ENCODE peak calls at places on chromosome 22, in nine cellular contexts. P, X, E, H, A, D, S, W and M are unnamed samples.

GRCh38 chr22:20777420-20778177 is 3.7 kb downstream of the SERPIND1 start:
- DNase-seq in W (peak; percentile 79), S (no peak), X (no peak), P (no peak), H (peak; percentile 85), A (peak; percentile 95), D (peak; percentile 85), E (no peak), M (no peak)

GRCh38 chr22:24466831-24467249 is 28.3 kb upstream of the UPB1 start:
- DNase-seq in X (no peak), A (no peak), P (peak; percentile 48), S (no peak), W (no peak), D (peak; percentile 17), E (peak; percentile 36), H (no peak), M (no peak)

GRCh38 chr22:39517470-39517869 is 2.9 kb upstream of the ATF4 start:
- DNase-seq in P (no peak), D (no peak), A (no peak), X (no peak), W (no peak), H (no peak), E (no peak), S (no peak), M (no peak)

GRCh38 chr22:31104869-31105268 is 2.5 kb downstream of the SELENOM start:
- DNase-seq in H (no peak), E (peak; percentile 37), D (no peak), A (peak; percentile 27), W (no peak), P (peak; percentile 15), X (no peak), S (no peak), M (no peak)

GRCh38 chr22:19448739-19449421 is 1.4 kb upstream of the C22orf39 start:
- DNase-seq in X (no peak), S (no peak), D (no peak), H (no peak), A (no peak), E (no peak), P (no peak), W (no peak), M (no peak)

GRCh38 chr22:45512363-45512762 is 9.7 kb downstream of the FBLN1 start:
- DNase-seq in D (no peak), W (no peak), E (no peak), S (no peak), H (no peak), P (no peak), X (no peak), A (no peak), M (no peak)

GRCh38 chr22:32627091-32627490 is 152.5 kb downstream of the FBXO7 start:
- DNase-seq in D (no peak), P (peak; percentile 49), W (no peak), H (no peak), A (no peak), E (no peak), X (no peak), S (no peak), M (no peak)

GRCh38 chr22:47192651-47193437 is 430.4 kb downstream of the TBC1D22A start:
- DNase-seq in W (no peak), A (no peak), D (peak; percentile 74), P (no peak), S (no peak), X (no peak), E (no peak), H (no peak), M (no peak)

GRCh38 chr22:25402501-25403283 is 161.8 kb upstream of the GRK3 start:
- DNase-seq in X (no peak), P (peak; percentile 73), A (peak; percentile 18), E (peak; percentile 52), S (no peak), H (no peak), W (no peak), D (no peak), M (no peak)

DNA sequence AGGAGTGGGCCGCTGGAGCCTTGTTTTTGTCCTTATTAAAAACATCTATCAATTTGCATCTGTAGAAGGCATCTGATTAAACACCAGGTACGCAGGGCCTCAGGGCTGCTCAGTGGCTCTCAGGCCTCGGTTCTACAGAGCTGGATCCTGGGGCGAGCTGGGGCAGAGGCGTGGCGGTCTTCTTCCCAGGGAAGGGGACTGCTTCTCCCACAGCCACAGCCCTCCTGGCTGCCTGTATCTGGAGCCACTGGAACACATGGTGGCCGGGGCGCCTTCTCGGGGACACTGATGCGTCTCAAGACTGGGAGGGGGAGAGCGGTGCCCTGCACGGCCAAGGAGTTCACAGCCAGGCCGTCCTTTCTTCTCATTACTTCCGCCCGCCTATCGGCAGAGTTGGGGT is 1178.2 kb downstream of the BRD1 start:
- DNase-seq in A (no peak), W (no peak), P (no peak), H (no peak), E (no peak), D (no peak), X (no peak), S (no peak), M (no peak)
- H3K9me3 ChIP-seq in A (peaks cover 3% of the 10 kb centered on the region), W (peaks cover 31% of the 10 kb centered on the region), P (no peaks in the 10 kb centered on the region), H (no peaks in the 10 kb centered on the region), E (no peaks in the 10 kb centered on the region), D (no peaks in the 10 kb centered on the region), X (no peaks in the 10 kb centered on the region), S (no peaks in the 10 kb centered on the region), M (no peaks in the 10 kb centered on the region)

GRCh38 chr22:50215297-50216049 is 14.7 kb downstream of the SELENOO start:
- DNase-seq in P (no peak), H (no peak), E (peak; percentile 64), D (no peak), W (no peak), S (no peak), A (no peak), X (no peak), M (no peak)

GRCh38 chr22:50216684-50217520 is 16.1 kb downstream of the SELENOO start:
- DNase-seq in S (no peak), P (no peak), H (no peak), X (no peak), W (no peak), E (peak; percentile 43), D (no peak), A (no peak), M (no peak)

GRCh38 chr22:50218153-50218995 is 17.6 kb downstream of the SELENOO start:
- DNase-seq in P (no peak), S (no peak), E (no peak), D (no peak), X (no peak), H (no peak), W (no peak), A (no peak), M (no peak)

GRCh38 chr22:50217543-50218152 is 16.8 kb downstream of the SELENOO start:
- DNase-seq in D (no peak), A (no peak), E (no peak), X (no peak), S (no peak), H (no peak), P (no peak), W (no peak), M (no peak)

DNA sequence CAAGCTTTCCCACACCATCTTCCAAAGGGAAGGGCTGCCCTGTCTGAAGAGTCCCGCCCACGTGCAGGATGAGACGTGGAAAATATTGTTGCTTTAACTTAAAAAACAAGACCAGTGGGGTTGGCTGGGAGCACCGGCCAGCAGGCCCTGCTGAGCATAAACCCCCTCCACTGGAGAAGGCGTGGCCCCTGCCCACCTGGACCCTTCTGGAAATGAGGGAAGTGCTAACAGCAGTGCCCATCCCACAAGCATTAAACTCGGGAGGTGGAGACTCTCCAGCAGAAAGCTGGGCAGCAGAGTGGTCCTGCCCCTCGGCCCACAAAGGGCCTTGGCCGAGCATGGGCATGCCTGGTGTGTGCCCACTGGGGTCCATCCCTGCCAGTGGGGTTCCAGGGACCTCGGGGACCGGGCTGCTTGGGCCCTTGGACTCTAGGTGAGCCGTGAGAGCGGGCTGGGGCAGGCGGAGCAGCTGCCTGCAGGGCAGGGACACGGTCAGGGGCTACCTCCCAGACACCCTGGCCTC is 15.4 kb downstream of the SELENOO start:
- DNase-seq in S (no peak), D (no peak), P (no peak), X (no peak), E (no peak), A (no peak), W (no peak), H (no peak), M (no peak)
- H3K9me3 ChIP-seq in S (no peaks in the 10 kb centered on the region), D (no peaks in the 10 kb centered on the region), P (no peaks in the 10 kb centered on the region), X (no peaks in the 10 kb centered on the region), E (no peaks in the 10 kb centered on the region), A (peaks cover 14% of the 10 kb centered on the region), W (no peaks in the 10 kb centered on the region), H (no peaks in the 10 kb centered on the region), M (no peaks in the 10 kb centered on the region)

DNA sequence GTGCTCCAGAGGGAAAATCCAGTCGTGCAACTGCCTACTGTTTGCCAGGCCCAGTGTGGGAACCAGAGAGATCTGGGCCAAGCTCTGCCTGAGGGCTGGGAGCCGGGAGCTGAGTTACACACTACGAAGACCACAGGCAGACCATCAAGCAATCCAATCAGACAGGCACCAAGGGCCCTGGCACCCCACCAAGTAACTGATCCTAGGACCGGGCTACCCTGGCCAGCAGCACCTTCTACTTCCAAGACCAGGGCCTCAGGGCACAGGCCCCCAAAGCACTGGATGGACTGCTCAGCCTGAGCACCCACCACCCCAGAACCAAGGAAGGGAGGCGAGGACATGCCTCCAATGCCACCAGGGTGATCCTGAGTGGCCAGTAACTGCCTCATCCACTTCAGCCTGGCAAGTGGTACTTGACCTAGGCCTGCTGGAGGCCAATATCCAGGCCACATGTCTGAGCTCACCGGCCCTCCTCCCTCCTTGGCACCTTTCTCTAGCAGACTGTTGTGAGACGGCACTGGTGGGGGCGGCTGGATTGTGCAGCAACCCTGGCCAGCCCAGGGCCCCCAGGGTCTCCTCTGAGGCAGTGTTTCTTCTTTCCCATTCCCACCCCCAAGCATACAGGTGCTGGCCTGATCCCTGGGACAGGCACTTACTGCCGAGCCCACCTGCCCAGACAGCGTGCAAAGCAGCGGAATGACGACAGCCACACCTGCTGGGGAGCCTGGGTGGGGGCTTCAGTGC is 20.7 kb upstream of the ARFGAP3 start:
- DNase-seq in H (no peak), S (no peak), X (no peak), W (no peak), A (no peak), D (no peak), E (no peak), P (no peak), M (no peak)
- H3K9me3 ChIP-seq in H (no peaks in the 10 kb centered on the region), S (no peaks in the 10 kb centered on the region), X (no peaks in the 10 kb centered on the region), W (no peaks in the 10 kb centered on the region), A (peaks cover 5% of the 10 kb centered on the region), D (no peaks in the 10 kb centered on the region), E (no peaks in the 10 kb centered on the region), P (no peaks in the 10 kb centered on the region), M (no peaks in the 10 kb centered on the region)

DNA sequence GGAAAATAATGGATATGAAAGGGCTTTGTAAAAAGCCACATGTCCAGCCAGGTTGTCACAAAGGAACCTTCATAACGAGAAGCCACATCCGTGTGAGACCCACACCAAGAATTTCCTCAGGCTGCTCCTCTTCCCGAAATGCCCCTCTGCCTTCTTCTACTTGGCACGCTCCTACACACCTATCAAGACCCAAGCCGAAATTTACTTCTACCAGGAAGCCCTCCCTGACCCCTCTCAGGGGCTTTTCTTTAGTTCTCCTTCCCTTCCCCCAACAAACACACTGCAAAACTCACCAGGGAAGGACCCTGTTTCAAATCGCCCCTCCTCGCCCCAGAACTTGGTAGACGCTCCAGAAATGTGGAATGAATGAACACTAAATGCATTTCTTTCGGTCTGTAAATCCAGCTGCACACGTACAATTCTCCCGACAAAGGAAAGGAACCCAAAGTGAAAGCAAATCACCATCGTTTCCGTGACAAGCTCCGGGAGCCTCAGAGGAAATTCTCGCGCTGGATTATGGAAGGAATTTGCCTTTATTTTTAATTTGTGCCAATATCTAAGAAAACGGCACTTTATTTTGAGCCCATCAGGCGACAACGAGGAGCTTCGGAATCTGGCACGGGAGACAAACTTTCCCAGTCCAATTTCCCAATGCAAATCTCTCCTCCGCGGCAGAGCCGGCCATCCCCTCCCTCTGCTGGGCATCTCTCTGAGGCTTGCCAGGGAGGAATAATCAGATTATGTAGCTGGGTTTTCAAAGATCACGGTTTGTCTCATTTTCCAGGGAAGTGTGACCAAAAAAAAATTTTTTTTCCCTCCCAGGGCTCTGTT is 13.2 kb upstream of the SHISAL1 start:
- DNase-seq in H (no peak), P (no peak), A (peak; percentile 9), S (no peak), D (no peak), E (no peak), W (no peak), X (no peak), M (no peak)
- H3K9me3 ChIP-seq in H (no peaks in the 10 kb centered on the region), P (no peaks in the 10 kb centered on the region), A (peaks cover 2% of the 10 kb centered on the region), S (no peaks in the 10 kb centered on the region), D (no peaks in the 10 kb centered on the region), E (no peaks in the 10 kb centered on the region), W (no peaks in the 10 kb centered on the region), X (no peaks in the 10 kb centered on the region), M (no peaks in the 10 kb centered on the region)